ENCODE peak calls at places on chromosomes 16 and 17, in seven cellular contexts. I, G, P, W, U, L and M are unnamed samples.

GRCh38 chr17:44863254-44863918 is 15.7 kb downstream of the HIGD1B start:
- DNase-seq in I (no peak), G (no peak), P (no peak), W (no peak), U (no peak), L (no peak), M (no peak)

GRCh38 chr17:33523577-33523981 is 230.5 kb upstream of the ASIC2 start:
- DNase-seq in I (peak; percentile 78), G (no peak), P (peak; percentile 10), W (no peak), U (no peak), L (no peak), M (no peak)

GRCh38 chr16:27355610-27356009 is 41.8 kb downstream of the IL4R start:
- DNase-seq in I (no peak), G (no peak), P (peak; percentile 50), W (peak; percentile 19), U (peak; percentile 81), L (peak; percentile 31), M (peak; percentile 87)

GRCh38 chr16:4404247-4404966 is 12.0 kb downstream of the CORO7 start:
- DNase-seq in I (peak; percentile 69), G (no peak), P (peak; percentile 32), W (no peak), U (peak; percentile 96), L (peak; percentile 72), M (peak; percentile 80)

GRCh38 chr17:57810740-57811632 is 38.9 kb downstream of the MRPS23 start:
- DNase-seq in I (peak; percentile 59), G (no peak), P (peak; percentile 11), W (no peak), U (no peak), L (no peak), M (no peak)

GRCh38 chr16:53085539-53086450 is 31.0 kb downstream of the CHD9 start:
- DNase-seq in I (no peak), G (no peak), P (no peak), W (no peak), U (no peak), L (no peak), M (no peak)

GRCh38 chr16:7055443-7055842 is 277.2 kb upstream of the RBFOX1 start:
- DNase-seq in I (no peak), G (no peak), P (no peak), W (no peak), U (no peak), L (peak; percentile 23), M (no peak)

GRCh38 chr16:24124291-24124690 is 131.8 kb upstream of the CACNG3 start:
- DNase-seq in I (no peak), G (no peak), P (no peak), W (no peak), U (no peak), L (no peak), M (no peak)

GRCh38 chr16:80174416-80174815 is 366.4 kb upstream of the DYNLRB2 start:
- DNase-seq in I (no peak), G (no peak), P (no peak), W (no peak), U (no peak), L (no peak), M (no peak)

GRCh38 chr17:47275245-47275984 is 21.8 kb downstream of the ITGB3 start:
- DNase-seq in I (peak; percentile 93), G (peak; percentile 68), P (peak; percentile 75), W (no peak), U (peak; percentile 71), L (peak; percentile 83), M (no peak)

GRCh38 chr17:28992202-28992601 is 13.6 kb downstream of the SEZ6 start:
- DNase-seq in I (no peak), G (no peak), P (no peak), W (no peak), U (no peak), L (no peak), M (no peak)

GRCh38 chr16:47574091-47575054 is 113.2 kb downstream of the PHKB start:
- DNase-seq in I (no peak), G (no peak), P (no peak), W (no peak), U (peak; percentile 32), L (no peak), M (no peak)

GRCh38 chr16:81641403-81642106 is 137.5 kb upstream of the PLCG2 start:
- DNase-seq in I (no peak), G (no peak), P (no peak), W (no peak), U (peak; percentile 45), L (no peak), M (no peak)

GRCh38 chr17:1324201-1324750 is 44.8 kb downstream of the TRARG1 start:
- DNase-seq in I (no peak), G (no peak), P (no peak), W (no peak), U (no peak), L (peak; percentile 68), M (no peak)

GRCh38 chr16:74896389-74897370 is 88.2 kb downstream of the WDR59 start:
- DNase-seq in I (no peak), G (no peak), P (no peak), W (peak; percentile 27), U (no peak), L (no peak), M (no peak)

GRCh38 chr16:9484901-9485300 is 393.5 kb downstream of the HAPSTR1 start:
- DNase-seq in I (no peak), G (no peak), P (no peak), W (no peak), U (no peak), L (no peak), M (no peak)

GRCh38 chr17:76546556-76547182 is 6.8 kb downstream of the PRCD start:
- DNase-seq in I (no peak), G (no peak), P (no peak), W (no peak), U (peak; percentile 24), L (no peak), M (peak; percentile 66)

GRCh38 chr17:41702712-41703111 is 9.4 kb upstream of the GAST start:
- DNase-seq in I (no peak), G (no peak), P (no peak), W (no peak), U (no peak), L (no peak), M (no peak)

GRCh38 chr17:65998675-65999074 is 193.3 kb downstream of the CEP112 start:
- DNase-seq in I (no peak), G (no peak), P (no peak), W (no peak), U (no peak), L (no peak), M (no peak)

GRCh38 chr17:66000216-66000615 is 191.7 kb downstream of the CEP112 start:
- DNase-seq in I (no peak), G (no peak), P (no peak), W (no peak), U (no peak), L (no peak), M (no peak)

GRCh38 chr17:66006654-66007053 is 185.3 kb downstream of the CEP112 start:
- DNase-seq in I (no peak), G (no peak), P (no peak), W (no peak), U (no peak), L (no peak), M (no peak)

GRCh38 chr17:66002807-66003206 is 189.1 kb downstream of the CEP112 start:
- DNase-seq in I (no peak), G (no peak), P (no peak), W (no peak), U (no peak), L (no peak), M (no peak)

DNA sequence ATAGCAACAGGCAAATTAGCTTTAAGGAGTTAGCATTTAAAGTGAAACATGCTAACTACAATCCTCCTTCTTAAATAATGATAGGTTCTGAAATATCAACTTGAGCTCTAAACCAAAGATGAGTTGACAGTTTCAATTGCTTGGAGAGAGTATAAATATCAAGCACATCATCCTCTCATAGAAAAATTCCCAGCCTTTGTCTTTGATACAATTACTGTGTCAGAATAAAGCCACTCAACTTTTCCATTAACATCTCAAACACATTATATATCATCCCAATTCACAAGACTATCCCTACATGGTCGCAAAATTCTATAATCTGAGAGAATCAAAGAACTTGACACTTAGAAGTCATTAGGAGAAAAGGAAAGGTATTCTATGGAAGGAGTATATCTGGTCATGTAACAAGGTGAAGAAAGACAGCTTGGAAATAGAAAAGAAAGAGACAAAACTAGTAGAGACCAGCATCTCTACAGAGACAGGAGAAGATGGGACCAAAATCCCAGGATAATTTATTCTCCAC is 189.8 kb downstream of the CEP112 start:
- DNase-seq in I (no peak), G (no peak), P (no peak), W (no peak), U (no peak), L (no peak), M (no peak)
- H3K4me3 ChIP-seq in I (no peak overlapping the region), G (no peak overlapping the region), P (no peak overlapping the region), W (no peak overlapping the region), U (no peak overlapping the region), L (no peak overlapping the region), M (no peak overlapping the region)

DNA sequence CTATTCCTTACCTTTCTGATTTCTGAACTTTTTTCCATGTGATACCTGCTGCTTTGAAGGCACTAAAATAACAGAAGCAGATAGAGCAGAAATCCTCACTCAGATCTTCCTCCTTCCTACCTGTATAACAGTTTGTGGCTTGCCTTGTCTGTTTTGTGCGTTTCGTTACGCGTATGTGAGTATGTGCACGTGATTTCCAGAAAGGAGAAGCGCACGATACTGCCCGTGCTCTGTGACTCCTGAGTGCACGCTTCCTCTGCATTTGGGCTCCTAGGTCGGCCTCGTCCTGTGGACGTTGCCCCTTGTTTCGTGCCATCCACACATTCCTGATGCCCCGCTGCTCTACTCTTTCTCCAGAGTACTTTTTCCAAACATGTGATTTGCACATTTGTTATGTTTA is 4.1 kb downstream of the COX4I1 start:
- DNase-seq in I (no peak), G (no peak), P (no peak), W (no peak), U (no peak), L (no peak), M (no peak)
- H3K36me3 ChIP-seq in I (peaks cover 60% of the 10 kb centered on the region), G (peaks cover 5% of the 10 kb centered on the region), P (peaks cover 43% of the 10 kb centered on the region), W (peaks cover 54% of the 10 kb centered on the region), U (peaks cover 46% of the 10 kb centered on the region), L (peaks cover 61% of the 10 kb centered on the region), M (peaks cover 50% of the 10 kb centered on the region)

GRCh38 chr16:2242598-2242997 is 6.4 kb downstream of the DNASE1L2 start:
- DNase-seq in I (no peak), G (no peak), P (no peak), W (no peak), U (no peak), L (peak; percentile 21), M (no peak)
- TF ChIP-seq POLR2AphosphoS5 in I (no peak), G (no peak), P (no peak), W (no peak), U (no peak), L (no peak), M (peak; percentile 8)

DNA sequence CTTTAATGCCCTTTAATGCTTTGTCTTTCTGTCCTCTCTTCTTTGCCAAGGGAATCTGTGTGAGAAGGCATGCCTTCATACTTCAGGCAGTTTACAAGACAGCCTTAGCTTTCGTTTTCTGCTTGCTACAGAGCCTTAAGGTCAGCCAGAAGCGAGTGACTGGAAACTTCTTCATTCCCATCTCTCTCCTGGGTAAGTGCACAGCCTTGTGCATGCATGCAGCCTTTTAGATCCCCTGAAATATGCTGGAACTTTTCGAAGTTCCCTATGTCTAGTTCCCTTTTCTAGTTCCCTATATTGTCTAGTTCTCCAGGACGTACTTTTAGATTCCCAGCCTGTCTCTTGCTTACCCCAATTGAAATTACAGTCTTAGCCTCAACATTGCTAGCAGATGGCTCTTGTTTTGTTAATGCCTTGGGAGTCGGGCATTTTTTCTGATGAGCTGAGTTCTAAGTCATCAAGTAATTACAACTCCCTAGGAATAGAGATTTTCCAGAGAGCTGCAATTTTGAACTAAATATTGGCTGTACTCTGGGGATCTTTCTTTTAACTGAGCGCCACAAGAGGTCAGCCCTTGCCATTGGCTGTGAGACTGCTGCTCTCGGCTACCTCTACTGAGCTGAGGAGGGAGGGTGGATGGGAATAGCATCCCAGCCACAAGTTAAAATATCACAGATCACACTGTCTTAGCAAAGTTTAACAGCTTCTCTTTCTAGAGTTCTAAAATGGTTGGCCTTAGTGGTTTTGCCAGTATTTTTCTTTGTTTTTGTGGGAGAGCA is 22.7 kb upstream of the PPM1D start:
- DNase-seq in I (no peak), G (no peak), P (peak; percentile 25), W (no peak), U (peak; percentile 47), L (peak; percentile 26), M (no peak)
- H3K4me3 ChIP-seq in I (peak overlapping the region; percentile 35), G (peak overlapping the region; percentile 44), P (peak overlapping the region; percentile 54), W (no peak overlapping the region), U (no peak overlapping the region), L (no peak overlapping the region), M (peak overlapping the region; percentile 41)